ENCODE peak calls at places on chromosomes 3 and 15, in four cellular contexts. K is K562, X is IMR-90, O is GM12878. J is an unnamed sample.
A peak's percentile ranks its signal among the peaks of the same experiment; 100 is the strongest.

GRCh38 chr15:60590935-60591490 is 112.1 kb upstream of the ICE2 start:
- DNase-seq in K (no peak), O (no peak), X (peak; percentile 36), J (peak; percentile 58)

GRCh38 chr3:30912304-30912703 is 17.8 kb upstream of the GADL1 start:
- DNase-seq in X (no peak), O (no peak), K (no peak), J (no peak)

GRCh38 chr15:100812802-100813201 is 66.8 kb upstream of the ALDH1A3 start:
- DNase-seq in X (no peak), O (no peak), K (no peak), J (no peak)

GRCh38 chr15:79950247-79950646 is 20.7 kb downstream of the BCL2A1 start:
- DNase-seq in X (no peak), O (no peak), K (no peak), J (no peak)

GRCh38 chr3:11300970-11301369 is 28.8 kb downstream of the ATG7 start:
- DNase-seq in K (no peak), O (peak; percentile 46), X (peak; percentile 59), J (no peak)

GRCh38 chr3:55601366-55602080 is 114.4 kb upstream of the WNT5A start:
- DNase-seq in K (no peak), X (no peak), O (no peak), J (peak; percentile 62)

GRCh38 chr15:58932791-58933310 is 628 bp downstream of the SLTM start:
- DNase-seq in X (no peak), K (no peak), O (no peak), J (peak; percentile 46)

GRCh38 chr15:78212546-78213424 is 21.6 kb downstream of the ACSBG1 start:
- DNase-seq in X (peak; percentile 64), O (no peak), K (peak; percentile 77), J (peak; percentile 72)

GRCh38 chr3:52230889-52231499 is 5.5 kb upstream of the TLR9 start:
- DNase-seq in X (no peak), O (no peak), K (no peak), J (no peak)

GRCh38 chr3:64039972-64040733 is 16.9 kb upstream of the PSMD6 start:
- DNase-seq in X (peak; percentile 15), O (no peak), K (no peak), J (no peak)

GRCh38 chr3:145133281-145133680 is 1027.7 kb downstream of the PLOD2 start:
- DNase-seq in O (no peak), K (no peak), X (no peak), J (no peak)

GRCh38 chr3:9928158-9928557 is 5.5 kb upstream of the CRELD1 start:
- DNase-seq in K (no peak), O (no peak), X (no peak), J (no peak)

GRCh38 chr15:71792521-71792920 is 17.8 kb upstream of the NR2E3 start:
- DNase-seq in O (no peak), X (peak; percentile 77), K (no peak), J (peak; percentile 64)

GRCh38 chr3:141050576-141050912 is 603 bp upstream of the SPSB4 start:
- DNase-seq in O (no peak), X (no peak), K (no peak), J (no peak)

GRCh38 chr15:62075595-62076279 is 9.0 kb downstream of the C2CD4A start:
- DNase-seq in K (no peak), O (no peak), X (peak; percentile 56), J (no peak)

GRCh38 chr3:78974181-78974770 is 793.5 kb downstream of the ROBO1 start:
- DNase-seq in O (no peak), K (no peak), X (peak; percentile 62), J (peak; percentile 40)

GRCh38 chr3:153880493-153880892 is 240.7 kb upstream of the ARHGEF26 start:
- DNase-seq in O (no peak), K (no peak), X (no peak), J (no peak)

GRCh38 chr3:138351916-138352555 is 3.7 kb downstream of the MRAS start:
- DNase-seq in X (peak; percentile 28), O (no peak), K (no peak), J (no peak)

GRCh38 chr3:1987983-1988382 is 110.7 kb upstream of the CNTN4 start:
- DNase-seq in O (no peak), K (no peak), X (no peak), J (peak; percentile 49)

GRCh38 chr3:46104706-46105105 is 77.4 kb upstream of the XCR1 start:
- DNase-seq in O (no peak), X (no peak), K (no peak), J (no peak)

DNA sequence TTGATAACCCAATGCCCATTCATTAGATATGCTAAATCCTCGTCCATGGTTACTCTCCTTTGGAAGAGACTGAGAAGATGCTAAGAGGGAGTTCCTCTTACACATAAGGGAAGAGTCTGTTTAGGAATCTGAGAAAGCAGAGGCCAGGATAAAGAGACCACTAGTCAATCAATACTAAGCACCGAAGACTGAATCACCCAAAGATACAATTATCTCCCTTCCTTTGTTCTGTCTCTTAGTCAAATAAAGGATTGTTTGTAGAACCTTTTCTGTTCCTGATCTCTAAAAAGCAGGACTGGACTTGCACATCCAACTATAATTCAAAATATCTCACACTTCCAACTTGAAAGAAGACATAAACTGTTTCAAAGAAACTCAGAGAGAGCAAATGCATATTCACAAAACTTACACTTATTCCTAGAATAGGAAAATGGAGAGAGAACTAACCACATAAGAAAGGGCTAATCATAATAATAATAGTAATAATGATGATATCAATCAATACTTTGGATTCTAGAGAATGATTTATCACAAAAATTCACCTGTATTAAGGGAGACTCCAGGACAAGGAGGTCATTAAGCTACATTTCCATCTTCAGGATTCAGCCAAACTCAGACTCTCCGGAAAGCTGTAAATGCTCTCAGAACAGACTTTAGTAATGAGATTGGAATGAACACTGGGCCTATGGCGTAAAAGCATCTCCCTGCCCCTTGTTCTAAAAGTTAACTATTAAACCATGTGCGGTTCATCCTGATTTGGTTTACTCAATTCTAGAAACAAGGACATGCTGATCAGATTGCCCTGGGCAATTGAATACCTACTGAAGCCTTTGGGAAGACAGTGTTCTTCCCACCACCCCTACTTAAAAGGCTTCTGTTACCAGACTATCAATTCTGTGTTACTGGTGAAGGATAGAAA is 401.5 kb downstream of the ZBTB20 start:
- DNase-seq in X (peak; percentile 66), K (no peak), O (no peak), J (no peak)
- TF ChIP-seq FOS in X (no peak), K (no peak), O (no peak), J (no peak)

DNA sequence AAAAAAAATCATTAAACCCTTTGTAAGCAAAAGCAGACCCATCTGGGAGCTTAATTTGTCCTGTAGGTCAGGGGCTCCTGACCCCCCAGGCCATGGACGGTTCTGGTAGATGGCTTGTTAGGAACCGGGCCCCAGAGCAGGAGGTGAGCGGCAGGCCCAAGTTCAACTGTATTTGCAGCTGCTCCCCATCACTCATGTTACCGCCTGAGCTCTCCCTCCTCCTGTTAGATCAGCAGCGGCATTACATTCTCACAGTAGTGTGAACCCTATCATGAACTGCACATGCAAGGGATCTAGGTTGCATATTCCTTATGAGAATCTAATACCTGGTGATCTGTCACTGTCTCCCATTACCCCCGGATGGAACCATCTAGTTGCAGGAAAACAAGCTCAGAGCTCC is 60.7 kb downstream of the FSIP1 start:
- DNase-seq in X (no peak), O (no peak), K (no peak), J (no peak)
- TF ChIP-seq FOS in X (no peak), O (no peak), K (no peak), J (no peak)

DNA sequence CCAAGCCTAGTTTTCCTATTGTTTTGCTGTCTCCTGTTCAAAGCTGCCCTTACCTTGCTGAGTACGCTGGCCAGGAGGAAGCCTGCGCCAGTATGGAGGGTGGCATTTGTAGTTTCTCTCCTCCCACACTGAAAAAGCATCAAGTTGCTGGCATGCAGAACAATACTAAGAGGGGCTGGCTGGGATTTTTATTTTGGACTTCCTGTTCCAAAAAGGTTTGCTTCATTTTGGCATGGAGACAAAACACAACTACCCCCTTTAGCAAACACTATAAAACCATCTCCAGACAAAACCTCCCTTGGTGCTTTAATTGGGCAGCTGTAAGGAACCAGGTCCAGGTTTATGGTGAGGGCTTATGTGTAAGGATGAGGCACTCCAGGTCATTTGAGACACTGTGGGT is 457.6 kb downstream of the PDCD6IP start:
- DNase-seq in O (no peak), K (no peak), X (no peak), J (no peak)
- TF ChIP-seq FOS in O (no peak), K (no peak), X (no peak), J (no peak)

GRCh38 chr15:85946986-85947385 is 132.7 kb upstream of the AGBL1 start:
- DNase-seq in O (no peak), X (no peak), K (no peak), J (no peak)

GRCh38 chr15:85947936-85948335 is 131.7 kb upstream of the AGBL1 start:
- DNase-seq in X (no peak), K (no peak), O (no peak), J (no peak)

GRCh38 chr15:85955501-85956391 is 123.9 kb upstream of the AGBL1 start:
- DNase-seq in O (peak; percentile 27), X (no peak), K (no peak), J (no peak)

GRCh38 chr15:85950101-85950500 is 129.6 kb upstream of the AGBL1 start:
- DNase-seq in X (no peak), K (no peak), O (peak; percentile 38), J (no peak)
- TF ChIP-seq FOS in X (no peak), K (no peak), O (no peak), J (no peak)

GRCh38 chr3:73349657-73350056 is 275.1 kb downstream of the PDZRN3 start:
- DNase-seq in X (no peak), K (no peak), O (no peak), J (no peak)

GRCh38 chr3:73352841-73353493 is 271.8 kb downstream of the PDZRN3 start:
- DNase-seq in X (no peak), K (no peak), O (no peak), J (no peak)

GRCh38 chr3:73351423-73352071 is 273.2 kb downstream of the PDZRN3 start:
- DNase-seq in X (no peak), K (no peak), O (no peak), J (no peak)

GRCh38 chr3:73350988-73351387 is 273.8 kb downstream of the PDZRN3 start:
- DNase-seq in X (no peak), O (no peak), K (no peak), J (no peak)

DNA sequence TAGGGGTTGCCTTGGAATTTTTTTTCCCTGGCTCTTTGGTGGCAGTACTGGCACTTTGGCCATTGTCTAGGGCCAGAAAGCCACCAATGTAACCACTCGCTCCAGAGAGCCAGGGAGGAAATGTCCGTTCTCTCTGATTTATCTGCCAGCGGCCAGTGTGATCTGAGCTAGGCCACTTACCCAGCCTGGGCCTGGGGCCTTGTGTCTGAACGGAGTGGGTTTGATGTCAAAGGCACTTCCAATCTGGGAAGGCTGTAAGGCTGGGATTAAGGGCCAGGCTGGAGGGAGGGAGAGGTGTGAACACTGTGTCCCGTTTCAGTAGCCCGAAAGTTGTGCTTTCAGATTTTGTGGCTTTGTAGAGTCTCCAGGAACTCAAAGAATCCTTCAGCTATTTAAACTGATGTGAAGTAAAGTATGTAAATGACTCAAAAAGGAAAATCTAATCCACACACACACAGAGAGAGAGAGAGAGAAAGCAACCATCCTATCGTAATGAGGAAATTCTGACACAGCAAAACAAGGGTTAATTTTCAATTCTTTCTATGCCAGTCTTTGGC is 271.0 kb downstream of the PDZRN3 start:
- DNase-seq in K (no peak), X (peak; percentile 6), O (no peak), J (no peak)
- TF ChIP-seq FOS in K (no peak), X (no peak), O (no peak), J (no peak)

GRCh38 chr3:49625971-49626640 is 48.0 kb upstream of the APEH start:
- DNase-seq in K (no peak), X (peak; percentile 16), O (no peak), J (no peak)
- TF ChIP-seq FOS in K (no peak), X (no peak), O (no peak), J (no peak)